ENCODE peak calls at places on chromosome 19, in six cellular contexts. I is progenitor cell of endocrine pancreas; B is stimulated activated CD4-positive, alpha-beta T cell treated with anti-CD3 and anti-CD28 coated beads, Interleukin-12 subunit alpha, Interleukin-12 subunit beta, amount 100 ng/mL, for 4 hours; R is activated CD4-positive, alpha-beta T cell treated with anti-CD3 and anti-CD28 coated beads for 24 hours; X is non-pigmented ciliary epithelial cell; W is mammary epithelial cell. E is an unnamed sample.
A peak's percentile ranks its signal among the peaks of the same experiment; 100 is the strongest.

GRCh38 chr19:11832253-11832912 is 16.1 kb upstream of the ZNF439 start:
- DNase-seq in X (no peak), I (no peak), W (no peak), R (no peak), B (no peak), E (no peak)

GRCh38 chr19:55044771-55045716 is 7.0 kb upstream of the GP6 start:
- DNase-seq in X (no peak), R (no peak), B (no peak), W (no peak), I (no peak), E (no peak)

GRCh38 chr19:19026299-19026971 is 6.9 kb downstream of the SUGP2 start:
- DNase-seq in I (no peak), W (no peak), X (no peak), B (no peak), R (no peak), E (peak; percentile 34)

GRCh38 chr19:38412961-38413360 is 10.1 kb downstream of the FAM98C start:
- DNase-seq in W (no peak), X (no peak), B (no peak), I (no peak), R (no peak), E (no peak)

GRCh38 chr19:48123907-48124675 is 13.5 kb upstream of the PLA2G4C start:
- DNase-seq in X (peak; percentile 66), B (no peak), R (peak; percentile 25), W (peak; percentile 96), I (no peak), E (no peak)

GRCh38 chr19:6103217-6103644 is 7.1 kb downstream of the RFX2 start:
- DNase-seq in I (no peak), W (peak; percentile 99), R (no peak), B (no peak), X (peak; percentile 58), E (peak; percentile 87)

GRCh38 chr19:18057557-18057956 is 29.2 kb downstream of the IL12RB1 start:
- DNase-seq in W (no peak), R (no peak), B (no peak), I (no peak), X (no peak), E (no peak)

GRCh38 chr19:16067205-16067938 is 8.9 kb upstream of the TPM4 start:
- DNase-seq in I (no peak), X (no peak), R (no peak), B (no peak), W (peak; percentile 89), E (peak; percentile 71)

E was measured in lung.